ENCODE peak calls at places on chromosome 15, in four cellular contexts. S, L, W and M are unnamed samples.

GRCh38 chr15:87500240-87500639 is 756.3 kb downstream of the NTRK3 start:
- DNase-seq in W (peak), S (no peak), L (no peak), M (no peak)

GRCh38 chr15:92159481-92159880 is 234.2 kb upstream of the ST8SIA2 start:
- DNase-seq in S (no peak), L (no peak), W (no peak), M (no peak)

GRCh38 chr15:39581501-39582285 is 814 bp downstream of the THBS1 start:
- DNase-seq in L (no peak), S (peak), W (no peak), M (no peak)

GRCh38 chr15:91535856-91536500 is 317.5 kb upstream of the SLCO3A1 start:
- DNase-seq in S (no peak), L (no peak), W (no peak), M (no peak)

GRCh38 chr15:37837276-37837675 is 97.2 kb upstream of the TMCO5A start:
- DNase-seq in W (no peak), L (no peak), S (no peak), M (no peak)

GRCh38 chr15:100248236-100248635 is 93.5 kb downstream of the ADAMTS17 start:
- DNase-seq in L (no peak), W (no peak), S (no peak), M (no peak)

GRCh38 chr15:69400850-69401249 is 13.3 kb upstream of the KIF23 start:
- DNase-seq in L (no peak), W (no peak), S (peak), M (no peak)

GRCh38 chr15:66907826-66908502 is 157.4 kb upstream of the SMAD3 start:
- DNase-seq in L (peak), W (no peak), S (no peak), M (peak)

GRCh38 chr15:63539517-63539916 is 35.1 kb downstream of the USP3 start:
- DNase-seq in W (no peak), L (no peak), S (no peak), M (peak)

GRCh38 chr15:96270581-96271172 is 59.8 kb upstream of the NR2F2 start:
- DNase-seq in L (no peak), S (no peak), W (no peak), M (no peak)

GRCh38 chr15:34271493-34271892 is 46.7 kb downstream of the EMC4 start:
- DNase-seq in L (peak), W (no peak), S (no peak), M (no peak)

GRCh38 chr15:90214553-90215205 is 13.5 kb downstream of the SEMA4B start:
- DNase-seq in L (no peak), W (no peak), S (no peak), M (no peak)

GRCh38 chr15:100141304-100142080 is 200.3 kb downstream of the ADAMTS17 start:
- DNase-seq in L (no peak), S (no peak), W (no peak), M (no peak)